ENCODE peak calls at places on chromosomes 6 and 20, in ten cellular contexts. R is prostate gland, E is heart right ventricle, L is tibial nerve, P is A549, Z is esophagus muscularis mucosa, Q is transverse colon, W is Peyer's patch, C is lower lobe of right lung, H is stomach. O is an unnamed sample.

GRCh38 chr6:84027340-84028183 is 6.0 kb upstream of the MRAP2 start:
- DNase-seq in Q (peak; percentile 55), R (peak; percentile 91), L (no peak), Z (no peak), C (no peak), E (no peak), P (peak; percentile 5), H (peak; percentile 67), W (no peak), O (no peak)

GRCh38 chr6:15796130-15796766 is 133.4 kb upstream of the DTNBP1 start:
- DNase-seq in L (no peak), E (no peak), W (no peak), Z (no peak), Q (no peak), H (no peak), R (no peak), C (no peak), P (no peak), O (no peak)

GRCh38 chr6:6436946-6437345 is 116.5 kb upstream of the F13A1 start:
- DNase-seq in C (no peak), Z (no peak), Q (no peak), H (no peak), P (no peak), W (no peak), E (no peak), L (no peak), R (no peak), O (no peak)

GRCh38 chr20:5864873-5865582 is 85.3 kb downstream of the TRMT6 start:
- DNase-seq in R (no peak), W (no peak), H (no peak), P (no peak), Z (no peak), L (no peak), C (no peak), E (no peak), Q (no peak), O (no peak)

GRCh38 chr6:17866876-17867444 is 120.5 kb downstream of the KIF13A start:
- DNase-seq in L (no peak), Z (no peak), P (no peak), C (no peak), R (no peak), E (no peak), H (no peak), W (no peak), Q (no peak), O (no peak)

GRCh38 chr6:22306741-22307466 is 10.1 kb upstream of the PRL start:
- DNase-seq in E (no peak), R (no peak), C (no peak), Q (no peak), Z (no peak), L (no peak), W (no peak), P (no peak), H (no peak), O (no peak)

GRCh38 chr6:85866373-85866740 is 223.7 kb upstream of the SYNCRIP start:
- DNase-seq in P (no peak), Z (no peak), Q (no peak), L (no peak), H (no peak), E (no peak), R (no peak), C (no peak), W (no peak), O (no peak)

GRCh38 chr6:152267967-152268845 is 369.0 kb downstream of the SYNE1 start:
- DNase-seq in C (no peak), H (no peak), P (peak; percentile 3), E (no peak), W (no peak), L (peak; percentile 26), Z (no peak), Q (no peak), R (no peak), O (no peak)

GRCh38 chr6:63307581-63308246 is 12.1 kb downstream of the LGSN start:
- DNase-seq in H (no peak), C (no peak), L (no peak), Z (no peak), W (no peak), P (peak; percentile 39), E (no peak), R (no peak), Q (no peak), O (no peak)

GRCh38 chr6:167750956-167751358 is 75.8 kb upstream of the AFDN start:
- DNase-seq in Z (no peak), L (no peak), H (peak; percentile 95), P (no peak), R (peak; percentile 99), C (peak; percentile 88), E (peak; percentile 66), Q (peak; percentile 84), W (peak; percentile 61), O (peak; percentile 56)

GRCh38 chr20:25223179-25223661 is 24.7 kb upstream of the PYGB start:
- DNase-seq in R (no peak), E (no peak), C (no peak), P (peak; percentile 97), L (no peak), Q (peak; percentile 71), W (no peak), Z (no peak), H (peak; percentile 69), O (no peak)

GRCh38 chr6:16168121-16168520 is 39.2 kb downstream of the MYLIP start:
- DNase-seq in Z (no peak), L (no peak), C (no peak), Q (no peak), E (no peak), H (no peak), R (no peak), W (no peak), P (no peak), O (no peak)

GRCh38 chr20:416950-417800 is 9.1 kb downstream of the RBCK1 start:
- DNase-seq in C (no peak), R (no peak), H (no peak), L (no peak), P (no peak), W (no peak), Q (no peak), E (no peak), Z (no peak), O (no peak)

GRCh38 chr6:139376604-139377218 is 2.3 kb upstream of the CITED2 start:
- DNase-seq in P (peak; percentile 8), R (peak; percentile 80), E (no peak), L (peak; percentile 82), H (peak; percentile 82), Z (peak; percentile 91), W (no peak), Q (peak; percentile 61), C (no peak), O (no peak)

GRCh38 chr6:29955783-29956182 is 13.5 kb downstream of the HLA-A start:
- DNase-seq in Q (no peak), Z (no peak), P (no peak), H (no peak), C (no peak), E (no peak), R (no peak), W (no peak), L (no peak), O (no peak)

GRCh38 chr6:106339334-106340029 is 13.9 kb upstream of the ATG5 start:
- DNase-seq in P (peak; percentile 86), W (no peak), E (no peak), C (no peak), R (peak; percentile 57), Q (peak; percentile 49), Z (no peak), L (peak; percentile 48), H (peak; percentile 54), O (peak; percentile 6)

DNA sequence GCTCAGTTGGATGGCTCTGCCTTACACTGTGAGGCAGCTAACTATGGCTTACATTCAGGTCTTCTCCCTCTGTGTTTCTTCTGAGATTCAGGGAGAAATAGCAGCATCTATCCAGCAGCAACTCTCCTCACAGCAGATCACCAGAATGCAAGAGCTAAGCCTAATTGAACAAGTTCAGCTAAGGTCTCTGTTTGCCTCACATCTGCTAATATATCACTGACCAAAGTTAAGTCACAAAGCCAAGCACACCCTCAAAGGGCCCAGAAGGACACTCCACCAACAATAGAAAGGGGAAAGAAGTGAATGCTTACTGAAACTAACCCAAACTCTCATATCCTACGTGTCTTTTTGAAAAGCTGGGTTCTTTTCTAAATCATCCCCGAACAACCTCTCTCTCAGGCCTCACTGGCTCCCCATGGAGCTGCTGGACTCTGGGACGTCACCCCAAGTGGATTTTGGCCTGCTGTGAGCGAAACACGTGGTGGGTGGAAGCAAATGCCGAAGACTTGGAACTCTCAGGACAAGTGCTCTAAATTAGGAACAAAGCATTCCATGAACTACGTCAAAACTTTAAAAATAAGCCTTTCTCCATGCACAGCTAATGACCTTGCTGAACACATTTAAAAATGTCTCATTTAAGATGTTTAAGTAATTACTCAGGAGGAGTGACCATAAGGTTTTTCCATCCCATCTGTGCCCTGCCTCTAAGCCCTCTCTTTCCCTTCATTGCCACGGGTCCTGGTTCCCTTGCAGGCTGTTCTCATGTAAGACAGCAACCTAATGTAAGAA is 167.5 kb upstream of the PLCB4 start:
- DNase-seq in R (no peak), C (no peak), E (peak; percentile 42), Z (no peak), H (no peak), Q (no peak), W (no peak), L (peak; percentile 12), P (no peak), O (no peak)
- H3K27ac ChIP-seq in R (no peak overlapping the region), C (no peak overlapping the region), E (peak overlapping the region; percentile 81), Z (peak overlapping the region; percentile 68), H (peak overlapping the region; percentile 3), Q (peak overlapping the region; percentile 24), W (no peak overlapping the region), L (no peak overlapping the region), P (no peak overlapping the region), O (no peak overlapping the region)

GRCh38 chr6:169145476-169145875 is 108.2 kb downstream of the THBS2 start:
- DNase-seq in Z (peak; percentile 74), L (no peak), E (no peak), W (no peak), R (no peak), H (no peak), Q (no peak), P (no peak), C (no peak), O (no peak)
- H3K27ac ChIP-seq in Z (peak overlapping the region; percentile 51), L (no peak overlapping the region), E (peak overlapping the region; percentile 31), W (no peak overlapping the region), R (no peak overlapping the region), H (peak overlapping the region; percentile 52), Q (peak overlapping the region; percentile 8), P (no peak overlapping the region), C (no peak overlapping the region), O (peak overlapping the region; percentile 57)

GRCh38 chr20:13173201-13173600 is 47.9 kb upstream of the ISM1 start:
- DNase-seq in L (no peak), E (no peak), P (no peak), W (no peak), Z (no peak), Q (no peak), C (no peak), R (no peak), H (no peak), O (no peak)
- H3K27ac ChIP-seq in L (no peak overlapping the region), E (no peak overlapping the region), P (no peak overlapping the region), W (no peak overlapping the region), Z (no peak overlapping the region), Q (no peak overlapping the region), C (no peak overlapping the region), R (no peak overlapping the region), H (no peak overlapping the region), O (no peak overlapping the region)

DNA sequence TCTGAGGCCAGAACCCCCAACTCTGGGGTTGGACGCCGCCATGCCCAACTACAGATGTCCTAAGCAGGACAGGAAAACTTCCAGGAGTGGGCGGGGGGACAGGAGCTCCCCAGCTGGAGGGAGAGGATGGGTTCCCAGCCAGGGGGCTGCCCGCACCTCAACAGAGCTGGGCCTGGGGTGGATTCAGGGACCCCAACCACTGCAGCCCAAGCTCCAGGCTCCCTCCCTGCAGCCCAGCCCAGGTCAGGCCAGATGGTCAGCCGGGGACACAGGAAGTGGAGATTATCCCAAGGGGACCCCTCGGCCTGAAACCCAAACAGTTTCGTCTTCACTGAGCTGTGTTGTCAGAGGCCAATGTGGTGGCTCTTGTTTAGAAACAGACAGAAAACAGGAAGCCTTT is 9.4 kb downstream of the LAMA5 start:
- DNase-seq in C (no peak), E (peak; percentile 43), H (no peak), L (no peak), W (no peak), Z (no peak), P (no peak), R (no peak), Q (no peak), O (no peak)
- H3K27ac ChIP-seq in C (peak overlapping the region; percentile 90), E (peak overlapping the region; percentile 89), H (peak overlapping the region; percentile 91), L (peak overlapping the region; percentile 83), W (peak overlapping the region; percentile 40), Z (peak overlapping the region; percentile 93), P (peak overlapping the region; percentile 99), R (peak overlapping the region; percentile 81), Q (peak overlapping the region; percentile 87), O (no peak overlapping the region)